ENCODE peak calls at places on chromosomes 11 and 22, in four cellular contexts. G is body of pancreas, W is IMR-90, A is mammary epithelial cell. P is an unnamed sample.

GRCh38 chr11:37450613-37451012 is 852.6 kb upstream of the RAG2 start:
- DNase-seq in G (no peak), W (peak), A (peak), P (peak)

GRCh38 chr11:93984205-93984586 is 37.0 kb upstream of the HEPHL1 start:
- DNase-seq in G (no peak), W (peak), A (no peak), P (peak)

GRCh38 chr22:37241351-37242142 is 2.5 kb downstream of the RAC2 start:
- DNase-seq in G (no peak), A (no peak), W (no peak), P (no peak)

GRCh38 chr22:26322179-26322905 is 106.7 kb upstream of the ASPHD2 start:
- DNase-seq in W (peak), G (no peak), A (peak), P (peak)

GRCh38 chr11:67545280-67545679 is 22.0 kb upstream of the CABP2 start:
- DNase-seq in G (peak), A (no peak), W (no peak), P (no peak)

GRCh38 chr22:35477911-35478582 is 62.6 kb upstream of the RASD2 start:
- DNase-seq in G (peak), A (no peak), W (peak), P (peak)

GRCh38 chr11:69444381-69445130 is 36.9 kb upstream of the LINC01488 start:
- DNase-seq in A (peak), G (peak), W (peak), P (peak)

GRCh38 chr11:123301696-123302400 is 106.8 kb upstream of the CLMP start:
- DNase-seq in A (peak), G (peak), W (peak), P (peak)

GRCh38 chr11:17259931-17260499 is 16.5 kb upstream of the NUCB2 start:
- DNase-seq in W (no peak), G (no peak), A (peak), P (no peak)

GRCh38 chr11:105164226-105164625 is 24.7 kb upstream of the CARD18 start:
- DNase-seq in W (no peak), A (no peak), G (no peak), P (no peak)

GRCh38 chr11:124760205-124760652 is 1.9 kb downstream of the ESAM start:
- DNase-seq in G (no peak), A (no peak), W (no peak), P (no peak)

GRCh38 chr11:75352417-75353206 is 1.2 kb upstream of the ARRB1 start:
- DNase-seq in W (no peak), G (peak), A (no peak), P (no peak)

GRCh38 chr11:75349540-75350116 is 1.8 kb downstream of the ARRB1 start:
- DNase-seq in A (no peak), G (no peak), W (no peak), P (no peak)

GRCh38 chr11:75351541-75352416 is at the start of gene ARRB1:
- DNase-seq in G (peak), A (no peak), W (no peak), P (no peak)

GRCh38 chr11:75350122-75350742 is 1.2 kb downstream of the ARRB1 start:
- DNase-seq in W (no peak), G (no peak), A (no peak), P (no peak)

GRCh38 chr11:75350743-75351540 is 519 bp downstream of the ARRB1 start:
- DNase-seq in A (no peak), G (peak), W (peak), P (peak)
- H3K4me3 ChIP-seq in A (peak), G (peak), W (peak), P (peak)

DNA sequence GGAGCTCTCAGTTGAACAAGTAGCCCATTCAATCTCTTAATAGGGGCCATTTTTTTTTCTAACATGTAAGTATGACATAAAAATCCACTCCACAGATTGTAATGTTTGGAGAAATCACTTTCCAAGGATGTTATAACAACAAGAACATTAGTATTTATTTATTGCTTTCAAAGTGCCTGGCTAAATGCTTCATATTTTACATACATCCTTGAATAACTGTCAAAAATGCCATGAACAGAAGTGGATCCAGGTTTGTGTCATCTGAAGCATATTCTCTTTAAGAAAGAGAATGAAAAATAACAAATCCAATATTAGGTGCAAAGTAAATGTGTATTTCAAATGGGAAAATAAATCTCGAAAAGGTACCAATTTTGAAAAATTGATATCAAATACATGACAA is 344.0 kb upstream of the FAT3 start:
- DNase-seq in W (no peak), A (no peak), G (no peak), P (no peak)
- TF ChIP-seq CTCF in W (no peak), A (no peak), G (no peak), P (no peak)

DNA sequence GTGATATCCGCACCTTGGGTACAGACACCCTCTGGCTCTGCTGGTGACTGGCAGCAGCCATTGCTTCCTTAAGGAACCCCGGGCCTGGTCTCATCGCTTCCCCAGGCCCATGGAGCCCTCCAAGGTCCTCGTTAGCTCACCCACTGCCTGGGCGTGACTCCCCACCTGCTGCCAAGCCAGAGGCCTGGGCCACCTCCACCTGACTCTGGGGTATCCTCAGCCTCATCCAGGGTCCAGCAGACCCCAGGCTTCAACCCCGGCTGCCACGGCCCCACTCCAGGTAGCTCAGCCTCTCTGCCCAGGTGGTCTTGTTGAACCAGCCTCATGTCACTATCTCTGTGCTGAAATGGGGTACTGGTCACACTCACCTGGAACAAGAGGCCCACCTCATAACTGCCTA is 337.9 kb downstream of the BRD1 start:
- DNase-seq in A (no peak), G (no peak), W (no peak), P (no peak)
- H3K4me3 ChIP-seq in A (no peak), G (no peak), W (no peak), P (no peak)

GRCh38 chr22:19473578-19473977 is 5.4 kb downstream of the UFD1 start:
- DNase-seq in G (no peak), W (no peak), A (no peak), P (peak)
- TF ChIP-seq CTCF in G (no peak), W (no peak), A (peak), P (no peak)

GRCh38 chr11:126485986-126486635 is 130.6 kb downstream of the ST3GAL4 start:
- DNase-seq in A (no peak), W (no peak), G (no peak), P (no peak)
- H3K4me3 ChIP-seq in A (no peak), W (no peak), G (no peak), P (no peak)

P was measured in foreskin fibroblast.